ENCODE peak calls at places on chromosomes 13 and 19, in nine cellular contexts. J is GM23338, F is upper lobe of right lung, R is AG10803, W is neural progenitor cell, G is thoracic aorta, L is psoas muscle, Z is body of pancreas, C is fibroblast of mammary gland. Y is an unnamed sample.

GRCh38 chr13:75656590-75656989 is 20.5 kb downstream of the LMO7 start:
- DNase-seq in G (no peak), L (no peak), R (no peak), J (no peak), Z (no peak), F (no peak), C (peak), W (no peak), Y (no peak)

GRCh38 chr13:112892759-112893569 is 76.0 kb upstream of the MCF2L start:
- DNase-seq in R (no peak), Z (peak), J (no peak), F (no peak), L (peak), C (no peak), G (no peak), W (peak), Y (no peak)

GRCh38 chr19:29634731-29635130 is 28.6 kb downstream of the POP4 start:
- DNase-seq in J (no peak), F (no peak), G (no peak), C (no peak), W (no peak), R (no peak), Z (no peak), L (no peak), Y (no peak)

GRCh38 chr19:2478756-2479555 is 3.0 kb downstream of the GADD45B start:
- DNase-seq in W (peak), R (peak), F (peak), C (peak), G (peak), J (peak), L (peak), Z (peak), Y (no peak)

GRCh38 chr19:10289836-10290438 is at the start of gene ICAM5:
- DNase-seq in F (no peak), C (no peak), L (no peak), J (peak), Z (no peak), W (no peak), R (no peak), G (no peak), Y (no peak)

GRCh38 chr13:71577127-71577526 is 289.9 kb downstream of the DACH1 start:
- DNase-seq in Z (no peak), G (no peak), L (no peak), J (no peak), C (no peak), W (no peak), F (no peak), R (no peak), Y (peak)

GRCh38 chr19:54653181-54653809 is 9.5 kb upstream of the LILRB4 start:
- DNase-seq in C (peak), L (no peak), Z (no peak), R (peak), W (no peak), F (no peak), G (no peak), J (peak), Y (no peak)

GRCh38 chr19:17541184-17541759 is 14.2 kb upstream of the COLGALT1 start:
- DNase-seq in G (no peak), J (no peak), F (no peak), L (no peak), Z (no peak), R (no peak), W (no peak), C (no peak), Y (no peak)

GRCh38 chr13:33069365-33069764 is 53.1 kb downstream of the KL start:
- DNase-seq in Z (no peak), F (no peak), J (peak), G (no peak), R (no peak), W (no peak), C (peak), L (no peak), Y (no peak)

GRCh38 chr19:5308471-5309437 is 31.9 kb downstream of the PTPRS start:
- DNase-seq in F (peak), L (no peak), C (peak), J (no peak), W (no peak), G (peak), Z (peak), R (peak), Y (no peak)

GRCh38 chr13:99064624-99065249 is 86.9 kb upstream of the DOCK9 start:
- DNase-seq in C (no peak), L (no peak), J (no peak), R (no peak), W (no peak), Z (no peak), F (no peak), G (no peak), Y (no peak)

GRCh38 chr13:39586142-39586541 is 16.9 kb downstream of the LHFPL6 start:
- DNase-seq in G (no peak), C (no peak), W (no peak), Z (no peak), R (no peak), J (no peak), L (no peak), F (no peak), Y (no peak)

GRCh38 chr19:11166281-11167142 is 10.9 kb upstream of the SPC24 start:
- DNase-seq in J (no peak), W (no peak), L (peak), Z (no peak), F (no peak), C (peak), G (no peak), R (peak), Y (no peak)

GRCh38 chr13:83211301-83211700 is 671.0 kb downstream of the SLITRK1 start:
- DNase-seq in G (no peak), J (no peak), W (no peak), R (peak), F (no peak), C (peak), Z (no peak), L (no peak), Y (no peak)

GRCh38 chr19:2300533-2300932 is 7.4 kb downstream of the LINGO3 start:
- DNase-seq in F (no peak), W (no peak), J (no peak), G (no peak), L (no peak), R (no peak), C (no peak), Z (no peak), Y (no peak)

GRCh38 chr13:45584816-45585215 is 30.7 kb downstream of the ERICH6B start:
- DNase-seq in R (no peak), L (no peak), C (peak), G (no peak), W (peak), J (peak), F (no peak), Z (no peak), Y (no peak)

GRCh38 chr13:33452873-33453558 is 167.5 kb upstream of the STARD13 start:
- DNase-seq in G (no peak), J (no peak), C (no peak), L (no peak), F (no peak), R (no peak), Z (no peak), W (no peak), Y (no peak)

GRCh38 chr19:14349426-14349825 is 31.8 kb upstream of the ADGRE5 start:
- DNase-seq in J (no peak), Z (no peak), W (no peak), F (no peak), G (no peak), C (no peak), L (no peak), R (no peak), Y (no peak)

GRCh38 chr19:43416951-43417623 is 2.4 kb downstream of the TEX101 start:
- DNase-seq in R (no peak), J (no peak), Z (no peak), L (no peak), F (no peak), W (no peak), G (no peak), C (no peak), Y (no peak)

GRCh38 chr13:32537580-32538233 is 888 bp downstream of the N4BP2L2 start:
- DNase-seq in F (peak), J (peak), W (no peak), L (peak), G (no peak), Z (peak), R (peak), C (no peak), Y (no peak)

GRCh38 chr13:94318418-94318817 is 161.1 kb downstream of the DCT start:
- DNase-seq in Z (no peak), G (no peak), R (peak), J (no peak), L (no peak), C (peak), F (no peak), W (no peak), Y (no peak)

GRCh38 chr13:27171244-27171829 is at the start of gene USP12:
- DNase-seq in Z (no peak), J (peak), W (no peak), C (peak), G (peak), F (peak), R (peak), L (no peak), Y (no peak)

GRCh38 chr13:95023405-95023804 is 277.8 kb downstream of the ABCC4 start:
- DNase-seq in R (no peak), C (peak), W (no peak), L (no peak), F (no peak), G (no peak), J (no peak), Z (no peak), Y (no peak)

GRCh38 chr13:27353166-27353583 is 71.2 kb upstream of the GTF3A start:
- DNase-seq in F (no peak), G (no peak), J (no peak), Z (no peak), W (no peak), C (no peak), R (peak), L (no peak), Y (no peak)

GRCh38 chr13:73045036-73045435 is 13.8 kb upstream of the KLF5 start:
- DNase-seq in L (no peak), G (no peak), C (no peak), F (no peak), Z (no peak), R (no peak), J (no peak), W (no peak), Y (no peak)

GRCh38 chr19:1862424-1863307 is 713 bp downstream of the KLF16 start:
- DNase-seq in J (peak), G (no peak), F (peak), W (peak), C (no peak), R (no peak), L (no peak), Z (peak), Y (no peak)

GRCh38 chr19:33376423-33376822 is 2.9 kb downstream of the CEBPG start:
- DNase-seq in C (peak), G (peak), R (peak), W (no peak), Z (peak), F (no peak), L (peak), J (no peak), Y (no peak)

GRCh38 chr13:49976314-49977258 is 20.3 kb upstream of the TRIM13 start:
- DNase-seq in W (peak), L (peak), C (peak), J (peak), G (no peak), Z (peak), R (peak), F (peak), Y (peak)

GRCh38 chr19:47255947-47256687 is at the start of gene CCDC9:
- DNase-seq in Z (peak), C (peak), J (peak), L (peak), G (peak), W (peak), R (peak), F (peak), Y (peak)

GRCh38 chr13:87274209-87274819 is 396.9 kb upstream of the SLITRK5 start:
- DNase-seq in W (peak), L (no peak), F (no peak), R (peak), Z (peak), G (no peak), J (peak), C (peak), Y (peak)

GRCh38 chr13:33544308-33544707 is 258.8 kb upstream of the STARD13 start:
- DNase-seq in J (no peak), G (no peak), F (no peak), R (no peak), C (no peak), L (no peak), W (no peak), Z (no peak), Y (no peak)

GRCh38 chr19:9498183-9498902 is at the start of gene ZNF560:
- DNase-seq in W (no peak), L (no peak), R (peak), C (peak), F (no peak), Z (no peak), G (no peak), J (peak), Y (no peak)

GRCh38 chr13:21138561-21138960 is 37.8 kb downstream of the SKA3 start:
- DNase-seq in R (no peak), L (no peak), G (no peak), F (no peak), W (no peak), Z (no peak), C (no peak), J (no peak), Y (no peak)

GRCh38 chr19:41391618-41392017 is 5.5 kb downstream of the EXOSC5 start:
- DNase-seq in L (no peak), W (no peak), C (no peak), J (no peak), F (no peak), Z (no peak), R (no peak), G (no peak), Y (no peak)
- H3K4me3 ChIP-seq in L (no peak), W (no peak), C (no peak), J (no peak), F (no peak), Z (no peak), R (no peak), G (no peak), Y (no peak)

GRCh38 chr13:59475911-59476310 is 687.8 kb downstream of the DIAPH3 start:
- DNase-seq in J (no peak), L (no peak), F (no peak), G (no peak), Z (no peak), R (no peak), W (no peak), C (no peak), Y (no peak)

GRCh38 chr13:59476376-59476775 is 687.4 kb downstream of the DIAPH3 start:
- DNase-seq in G (no peak), Z (no peak), L (no peak), W (no peak), F (no peak), C (no peak), R (no peak), J (no peak), Y (no peak)

GRCh38 chr13:59479629-59480028 is 684.1 kb downstream of the DIAPH3 start:
- DNase-seq in C (no peak), W (no peak), G (no peak), R (no peak), J (peak), F (no peak), L (no peak), Z (no peak), Y (no peak)

GRCh38 chr13:59478908-59479307 is 684.8 kb downstream of the DIAPH3 start:
- DNase-seq in L (no peak), R (no peak), Z (no peak), C (no peak), G (no peak), F (no peak), W (peak), J (peak), Y (no peak)

DNA sequence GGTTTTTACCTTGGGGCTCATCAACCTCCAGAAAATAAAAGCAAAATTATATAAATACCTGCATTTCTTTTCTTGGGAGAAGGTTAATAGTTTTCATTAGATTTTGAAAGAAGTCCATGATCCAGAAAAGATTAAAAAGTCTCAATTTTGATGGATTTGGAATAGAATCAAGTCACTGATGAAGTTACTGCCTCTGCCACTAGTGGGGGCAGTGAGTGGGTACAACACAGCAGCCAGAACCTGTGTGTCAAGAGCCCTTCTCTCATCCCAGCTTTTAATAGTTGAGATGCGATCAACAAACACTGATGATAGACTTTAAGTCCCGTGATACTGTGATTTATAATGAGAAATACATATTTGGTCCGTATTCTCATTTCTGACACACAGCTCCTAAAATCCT is 686.7 kb downstream of the DIAPH3 start:
- DNase-seq in G (no peak), C (no peak), L (no peak), F (no peak), R (no peak), J (peak), W (no peak), Z (no peak), Y (no peak)
- TF ChIP-seq CTCF in G (no peak), C (peak), L (no peak), F (no peak), R (peak), J (peak), W (peak), Z (no peak), Y (peak)

GRCh38 chr19:38658462-38659306 is 11.2 kb downstream of the ACTN4 start:
- DNase-seq in L (no peak), J (no peak), C (peak), G (no peak), Z (peak), F (no peak), R (peak), W (no peak), Y (peak)
- H3K4me3 ChIP-seq in L (peak), J (no peak), C (peak), G (peak), Z (no peak), F (peak), R (peak), W (no peak), Y (peak)

GRCh38 chr19:44643605-44644390 is at the start of gene PVR:
- DNase-seq in C (peak), J (peak), F (peak), G (peak), Z (peak), W (peak), L (peak), R (peak), Y (no peak)
- TF ChIP-seq CTCF in C (no peak), J (no peak), F (peak), G (no peak), Z (no peak), W (peak), L (no peak), R (no peak), Y (no peak)

DNA sequence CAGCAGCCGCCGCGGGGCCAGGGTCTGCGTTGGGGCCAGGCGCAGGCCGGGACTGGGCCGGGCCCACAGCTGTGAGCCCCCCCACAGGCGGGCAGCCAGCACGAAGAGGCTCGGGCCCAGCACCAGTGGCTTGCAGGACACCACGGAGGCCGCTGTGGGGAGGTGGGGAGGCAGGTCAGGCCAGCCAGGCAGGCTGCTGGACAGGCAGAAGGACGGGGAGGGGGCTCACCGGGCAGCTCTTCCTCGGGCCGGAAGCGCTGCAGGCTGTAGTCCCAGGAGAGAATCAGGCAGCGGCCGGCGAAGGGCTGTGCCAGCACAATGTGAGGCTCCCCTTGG is 8.3 kb downstream of the LGI4 start:
- DNase-seq in Z (no peak), F (no peak), C (no peak), L (peak), R (no peak), G (no peak), W (peak), J (peak), Y (no peak)
- H3K4me3 ChIP-seq in Z (no peak), F (no peak), C (no peak), L (peak), R (no peak), G (no peak), W (no peak), J (no peak), Y (no peak)

GRCh38 chr19:3968556-3969434 is 2.1 kb downstream of the DAPK3 start:
- DNase-seq in C (peak), Z (peak), G (peak), W (peak), L (peak), F (peak), R (peak), J (peak), Y (peak)

GRCh38 chr19:3966051-3967017 is 4.6 kb downstream of the DAPK3 start:
- DNase-seq in F (no peak), L (no peak), W (peak), C (no peak), G (no peak), Z (peak), R (no peak), J (no peak), Y (no peak)

GRCh38 chr19:3970313-3970807 is 539 bp downstream of the DAPK3 start:
- DNase-seq in C (no peak), R (no peak), F (no peak), G (no peak), J (no peak), W (peak), Z (no peak), L (no peak), Y (no peak)

GRCh38 chr19:3970808-3971598 is at the start of gene DAPK3:
- DNase-seq in R (peak), F (peak), Z (peak), J (peak), G (peak), C (peak), L (peak), W (peak), Y (peak)

DNA sequence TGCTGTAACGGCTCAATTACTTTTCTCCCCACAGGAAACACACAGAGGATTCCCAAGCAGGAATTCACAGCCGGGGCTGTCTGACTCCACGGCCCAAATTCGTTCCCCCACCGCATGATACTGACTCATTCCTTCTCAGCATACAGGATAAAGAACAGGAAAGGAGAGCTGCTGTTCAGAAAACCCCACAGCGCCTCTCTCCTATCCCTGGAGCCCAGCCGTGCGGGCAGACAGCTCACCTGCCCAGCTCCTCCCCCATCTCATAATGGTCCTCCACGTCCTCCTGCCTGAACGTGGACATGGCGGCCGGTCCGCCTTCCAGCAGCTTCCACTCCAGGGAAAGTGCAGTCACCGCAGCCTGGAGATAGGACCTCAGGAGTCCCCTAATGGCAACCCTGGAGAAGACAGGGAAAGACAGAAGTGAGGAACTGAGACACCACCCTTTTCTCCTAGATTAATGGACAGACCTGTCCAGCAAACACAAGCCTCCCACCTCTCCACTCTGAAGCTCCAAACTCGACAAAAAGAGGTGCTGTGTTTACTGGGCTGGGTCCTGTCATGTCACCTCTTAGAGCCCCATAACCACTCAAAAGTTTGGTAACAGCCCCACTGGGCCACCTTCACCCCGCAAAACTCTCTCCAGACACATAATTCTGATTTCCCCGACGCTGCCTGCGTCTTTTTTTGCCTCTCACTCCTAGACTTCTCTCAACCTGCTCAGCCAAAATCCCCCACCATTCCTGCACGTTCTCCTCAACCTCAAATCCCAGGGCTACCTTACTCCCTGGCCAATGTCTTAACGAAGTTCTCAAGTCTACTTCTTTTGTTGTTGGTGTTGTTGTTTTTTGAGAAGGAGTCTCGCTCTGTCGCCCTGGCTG is 1.2 kb downstream of the DAPK3 start:
- DNase-seq in R (peak), C (peak), L (peak), W (peak), J (peak), G (no peak), F (no peak), Z (no peak), Y (no peak)
- TF ChIP-seq CTCF in R (peak), C (peak), L (no peak), W (peak), J (no peak), G (peak), F (no peak), Z (no peak), Y (peak)